ENCODE peak calls at places on chromosomes 7 and 10, in eight cellular contexts. H, E, P, V, N, C, F and Y are unnamed samples.

GRCh38 chr7:2399848-2400587 is 3.4 kb upstream of the CHST12 start:
- DNase-seq in N (peak; percentile 84), C (peak; percentile 64), P (no peak), V (peak; percentile 66), F (peak; percentile 95), H (no peak), E (peak; percentile 71), Y (peak; percentile 85)

GRCh38 chr10:45000764-45001381 is at the start of gene ZNF22:
- DNase-seq in V (peak; percentile 80), P (peak; percentile 85), H (peak; percentile 77), C (no peak), N (peak; percentile 64), F (peak; percentile 56), E (peak; percentile 69), Y (no peak)

GRCh38 chr7:1946461-1947450 is 276.7 kb downstream of the ELFN1 start:
- DNase-seq in H (no peak), E (no peak), F (no peak), C (no peak), P (no peak), V (peak; percentile 7), N (no peak), Y (no peak)

GRCh38 chr7:128427289-128427891 is 17.6 kb upstream of the IMPDH1 start:
- DNase-seq in V (no peak), H (peak; percentile 88), F (peak; percentile 58), P (no peak), E (peak; percentile 41), N (peak; percentile 26), C (no peak), Y (no peak)

GRCh38 chr7:41238851-41239331 is 464.0 kb downstream of the INHBA start:
- DNase-seq in P (no peak), F (peak; percentile 47), N (no peak), H (no peak), E (no peak), C (no peak), V (no peak), Y (no peak)

GRCh38 chr7:142817506-142817905 is 37.4 kb upstream of the EPHB6 start:
- DNase-seq in P (no peak), E (no peak), F (no peak), H (no peak), V (no peak), N (no peak), C (no peak), Y (no peak)

GRCh38 chr7:50679218-50680007 is 103.3 kb downstream of the GRB10 start:
- DNase-seq in H (peak; percentile 53), N (no peak), C (no peak), E (no peak), P (no peak), F (peak; percentile 43), V (no peak), Y (no peak)

GRCh38 chr10:37736120-37736519 is 121.3 kb downstream of the ZNF248 start:
- DNase-seq in V (no peak), E (no peak), H (no peak), P (no peak), F (no peak), N (no peak), C (no peak), Y (no peak)

GRCh38 chr7:34066968-34067367 is 161.6 kb downstream of the BMPER start:
- DNase-seq in P (no peak), F (no peak), H (peak; percentile 33), E (no peak), V (no peak), C (no peak), N (no peak), Y (no peak)

GRCh38 chr10:124388823-124389612 is 29.7 kb downstream of the OAT start:
- DNase-seq in V (peak; percentile 93), H (peak; percentile 92), N (peak; percentile 88), C (peak; percentile 75), F (peak; percentile 71), P (peak; percentile 87), E (peak; percentile 91), Y (peak; percentile 65)

GRCh38 chr7:151006590-151007300 is 15.9 kb downstream of the NOS3 start:
- DNase-seq in F (no peak), N (no peak), P (no peak), C (no peak), H (no peak), E (no peak), V (no peak), Y (no peak)

GRCh38 chr7:37007731-37008130 is 283.4 kb upstream of the AOAH start:
- DNase-seq in C (no peak), P (no peak), F (no peak), E (no peak), N (no peak), V (no peak), H (no peak), Y (no peak)

GRCh38 chr7:93862651-93863050 is 27.9 kb downstream of the TFPI2 start:
- DNase-seq in H (no peak), V (no peak), N (no peak), F (no peak), P (no peak), C (no peak), E (no peak), Y (no peak)

GRCh38 chr10:77692782-77693181 is 55.2 kb upstream of the KCNMA1 start:
- DNase-seq in H (no peak), F (peak; percentile 68), C (no peak), N (no peak), V (no peak), E (peak; percentile 6), P (no peak), Y (no peak)

GRCh38 chr10:118626953-118627352 is 31.5 kb upstream of the PRLHR start:
- DNase-seq in E (no peak), V (no peak), P (no peak), H (peak; percentile 51), F (no peak), C (no peak), N (no peak), Y (no peak)

GRCh38 chr10:92531132-92531531 is 42.8 kb downstream of the IDE start:
- DNase-seq in V (no peak), N (no peak), C (no peak), P (no peak), F (no peak), H (no peak), E (no peak), Y (no peak)

GRCh38 chr7:22647451-22648257 is 79.3 kb upstream of the IL6 start:
- DNase-seq in P (no peak), E (no peak), H (no peak), V (no peak), C (no peak), F (peak; percentile 98), N (no peak), Y (no peak)

GRCh38 chr10:89301231-89301630 is 615 bp upstream of the IFIT2 start:
- DNase-seq in C (no peak), V (no peak), P (no peak), E (peak; percentile 35), F (peak; percentile 43), H (no peak), N (no peak), Y (no peak)

GRCh38 chr10:106929291-106929925 is 235.1 kb downstream of the SORCS1 start:
- DNase-seq in E (no peak), P (no peak), N (peak; percentile 56), F (no peak), H (peak; percentile 16), V (no peak), C (no peak), Y (no peak)

GRCh38 chr7:134420509-134421125 is 38.3 kb downstream of the AKR1B1 start:
- DNase-seq in C (no peak), E (peak; percentile 80), N (peak; percentile 28), H (peak; percentile 82), V (no peak), P (no peak), F (peak; percentile 55), Y (peak; percentile 38)

DNA sequence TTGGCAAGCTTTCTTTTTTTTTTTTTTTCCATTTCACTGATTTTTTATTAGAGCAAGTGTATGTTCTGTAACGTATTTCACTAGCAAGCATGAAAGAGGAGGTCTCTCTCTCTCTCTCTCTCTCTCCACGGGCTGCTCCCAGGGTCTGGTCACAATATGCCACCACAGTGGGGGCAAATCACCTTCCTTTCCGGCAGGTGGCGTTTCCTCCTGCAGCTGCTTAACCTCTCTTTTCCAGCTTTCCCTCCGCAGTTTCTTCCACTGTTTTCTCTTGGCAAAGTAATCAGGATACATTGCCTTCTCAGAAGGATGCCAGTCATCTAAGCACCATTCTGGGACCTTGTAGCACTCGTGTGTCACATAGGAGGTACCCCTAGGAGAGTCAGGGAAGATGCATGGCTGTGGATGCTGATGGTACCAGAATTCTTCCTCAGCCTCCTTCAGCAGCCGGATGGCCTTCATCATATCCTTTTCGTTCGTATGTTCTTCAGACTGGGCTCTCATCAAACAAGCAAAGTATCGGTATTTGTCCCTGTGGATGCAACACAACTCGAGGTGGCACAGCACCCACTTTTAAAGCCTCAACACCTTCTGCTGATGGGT is 197.3 kb upstream of the PODXL start:
- DNase-seq in E (no peak), P (no peak), V (no peak), H (peak; percentile 76), N (no peak), C (no peak), F (no peak), Y (no peak)
- TF ChIP-seq CTCF in E (no peak), P (peak; percentile 45), V (peak; percentile 15), H (peak; percentile 65), N (no peak), C (no peak), F (peak; percentile 15), Y (peak; percentile 9)

GRCh38 chr10:64426745-64427144 is 905.5 kb downstream of the REEP3 start:
- DNase-seq in P (no peak), N (no peak), F (no peak), H (no peak), C (no peak), E (no peak), V (no peak), Y (no peak)

DNA sequence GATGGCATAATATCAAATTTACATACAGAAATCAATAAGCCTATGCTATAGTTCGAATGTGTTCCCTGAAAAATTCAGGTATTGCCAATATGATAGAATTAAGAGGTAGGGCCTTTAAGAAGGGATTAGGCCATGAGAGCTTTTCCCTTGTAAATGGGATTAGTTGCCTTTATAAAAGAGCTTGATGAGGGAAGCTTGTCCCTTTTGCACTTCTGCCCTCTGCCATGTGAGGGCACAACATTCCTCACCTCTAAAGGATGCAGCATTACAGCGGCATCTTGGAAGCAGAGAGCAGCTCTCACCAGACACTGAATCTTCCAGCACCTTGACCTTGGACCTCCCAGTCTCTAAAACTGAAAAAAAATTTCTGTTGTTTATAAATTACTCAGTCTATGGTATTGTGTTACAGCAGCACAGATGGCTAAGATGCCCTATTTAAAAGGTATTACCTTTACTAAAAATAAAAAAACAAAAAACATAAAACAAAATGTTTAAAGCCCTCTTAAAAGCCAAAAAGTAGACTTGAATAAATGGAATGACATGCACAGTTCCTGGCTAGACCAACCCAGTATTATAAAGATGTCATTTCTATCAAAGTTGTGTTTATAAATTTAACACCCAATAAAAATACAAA is 909.6 kb downstream of the REEP3 start:
- DNase-seq in V (no peak), F (no peak), P (no peak), C (no peak), N (no peak), H (peak; percentile 86), E (peak; percentile 22), Y (no peak)
- TF ChIP-seq CTCF in V (no peak), F (no peak), P (peak; percentile 33), C (no peak), N (no peak), H (peak; percentile 72), E (no peak), Y (no peak)

GRCh38 chr7:44973610-44974401 is 5.0 kb downstream of the MYO1G start:
- DNase-seq in P (no peak), V (peak; percentile 57), F (no peak), E (peak; percentile 40), H (peak; percentile 39), N (no peak), C (no peak), Y (no peak)
- TF ChIP-seq CTCF in P (peak; percentile 51), V (peak; percentile 61), F (peak; percentile 46), E (peak; percentile 48), H (peak; percentile 42), N (peak; percentile 30), C (no peak), Y (peak; percentile 66)

GRCh38 chr7:135801045-135801693 is 52.6 kb upstream of the FAM180A start:
- DNase-seq in N (no peak), V (no peak), H (peak; percentile 88), F (peak; percentile 74), C (no peak), E (peak; percentile 38), P (peak; percentile 9), Y (peak; percentile 36)
- TF ChIP-seq CTCF in N (peak; percentile 77), V (peak; percentile 89), H (peak; percentile 89), F (peak; percentile 90), C (peak; percentile 6), E (peak; percentile 75), P (peak; percentile 72), Y (peak; percentile 85)